ENCODE peak calls at places on chromosomes 16 and 17, in seven cellular contexts. One of them, this sample, is unnamed.

GRCh38 chr17:61129876-61130275 is 269.8 kb upstream of the TBX2 start:
- DNase-seq in left ventricle myocardium inferior: no peak
- DNase-seq in lower leg skin: no peak
- DNase-seq in Peyer's patch: no peak
- DNase-seq in retinal pigment epithelial cell: no peak
- DNase-seq in CD8-positive, alpha-beta T cell: no peak
- DNase-seq in cardiac muscle cell: no peak
- DNase-seq in this sample: no peak

GRCh38 chr17:17738901-17739300 is 57.6 kb downstream of the RAI1 start:
- DNase-seq in left ventricle myocardium inferior: no peak
- DNase-seq in lower leg skin: no peak
- DNase-seq in Peyer's patch: no peak
- DNase-seq in retinal pigment epithelial cell: no peak
- DNase-seq in CD8-positive, alpha-beta T cell: no peak
- DNase-seq in cardiac muscle cell: no peak
- DNase-seq in this sample: no peak

GRCh38 chr16:68115851-68116250 is 30.7 kb downstream of the NFATC3 start:
- DNase-seq in left ventricle myocardium inferior: no peak
- DNase-seq in lower leg skin: no peak
- DNase-seq in Peyer's patch: no peak
- DNase-seq in retinal pigment epithelial cell: no peak
- DNase-seq in CD8-positive, alpha-beta T cell: no peak
- DNase-seq in cardiac muscle cell: no peak
- DNase-seq in this sample: no peak

GRCh38 chr17:32222621-32223020 is 43.0 kb upstream of the RHBDL3 start:
- DNase-seq in left ventricle myocardium inferior: no peak
- DNase-seq in lower leg skin: no peak
- DNase-seq in Peyer's patch: no peak
- DNase-seq in retinal pigment epithelial cell: no peak
- DNase-seq in CD8-positive, alpha-beta T cell: no peak
- DNase-seq in cardiac muscle cell: no peak
- DNase-seq in this sample: no peak

GRCh38 chr17:1186923-1187771 is 7.4 kb upstream of the ABR start:
- DNase-seq in left ventricle myocardium inferior: peak
- DNase-seq in lower leg skin: peak
- DNase-seq in Peyer's patch: peak
- DNase-seq in retinal pigment epithelial cell: peak
- DNase-seq in CD8-positive, alpha-beta T cell: peak
- DNase-seq in cardiac muscle cell: peak
- DNase-seq in this sample: peak

GRCh38 chr17:60525347-60525623 is 757 bp downstream of the APPBP2 start:
- DNase-seq in left ventricle myocardium inferior: no peak
- DNase-seq in lower leg skin: no peak
- DNase-seq in Peyer's patch: peak
- DNase-seq in retinal pigment epithelial cell: no peak
- DNase-seq in CD8-positive, alpha-beta T cell: no peak
- DNase-seq in cardiac muscle cell: peak
- DNase-seq in this sample: peak

GRCh38 chr17:42414782-42415409 is 8.2 kb downstream of the CAVIN1 start:
- DNase-seq in left ventricle myocardium inferior: no peak
- DNase-seq in lower leg skin: no peak
- DNase-seq in Peyer's patch: peak
- DNase-seq in retinal pigment epithelial cell: no peak
- DNase-seq in CD8-positive, alpha-beta T cell: no peak
- DNase-seq in cardiac muscle cell: no peak
- DNase-seq in this sample: peak

GRCh38 chr17:4605826-4606225 is 21.5 kb downstream of the SMTNL2 start:
- DNase-seq in left ventricle myocardium inferior: peak
- DNase-seq in lower leg skin: no peak
- DNase-seq in Peyer's patch: peak
- DNase-seq in retinal pigment epithelial cell: no peak
- DNase-seq in CD8-positive, alpha-beta T cell: no peak
- DNase-seq in cardiac muscle cell: peak
- DNase-seq in this sample: peak

GRCh38 chr16:1043831-1044514 is 28.6 kb upstream of the SSTR5 start:
- DNase-seq in left ventricle myocardium inferior: no peak
- DNase-seq in lower leg skin: no peak
- DNase-seq in Peyer's patch: no peak
- DNase-seq in retinal pigment epithelial cell: no peak
- DNase-seq in CD8-positive, alpha-beta T cell: no peak
- DNase-seq in cardiac muscle cell: no peak
- DNase-seq in this sample: no peak

GRCh38 chr17:58205936-58206335 is 13.1 kb downstream of the MKS1 start:
- DNase-seq in left ventricle myocardium inferior: no peak
- DNase-seq in lower leg skin: no peak
- DNase-seq in Peyer's patch: no peak
- DNase-seq in retinal pigment epithelial cell: no peak
- DNase-seq in CD8-positive, alpha-beta T cell: no peak
- DNase-seq in cardiac muscle cell: no peak
- DNase-seq in this sample: no peak

GRCh38 chr16:17070882-17071592 is 399.7 kb downstream of the XYLT1 start:
- DNase-seq in left ventricle myocardium inferior: no peak
- DNase-seq in lower leg skin: peak
- DNase-seq in Peyer's patch: peak
- DNase-seq in retinal pigment epithelial cell: no peak
- DNase-seq in CD8-positive, alpha-beta T cell: peak
- DNase-seq in cardiac muscle cell: no peak
- DNase-seq in this sample: no peak

GRCh38 chr16:54099627-54100026 is 187.0 kb downstream of the IRX3 start:
- DNase-seq in left ventricle myocardium inferior: no peak
- DNase-seq in lower leg skin: no peak
- DNase-seq in Peyer's patch: no peak
- DNase-seq in retinal pigment epithelial cell: no peak
- DNase-seq in CD8-positive, alpha-beta T cell: no peak
- DNase-seq in cardiac muscle cell: no peak
- DNase-seq in this sample: no peak

GRCh38 chr16:55557186-55557585 is 9.3 kb upstream of the CAPNS2 start:
- DNase-seq in left ventricle myocardium inferior: no peak
- DNase-seq in lower leg skin: no peak
- DNase-seq in Peyer's patch: no peak
- DNase-seq in retinal pigment epithelial cell: no peak
- DNase-seq in CD8-positive, alpha-beta T cell: no peak
- DNase-seq in cardiac muscle cell: no peak
- DNase-seq in this sample: no peak

GRCh38 chr17:35214192-35214591 is 20.0 kb upstream of the SLC35G3 start:
- DNase-seq in left ventricle myocardium inferior: no peak
- DNase-seq in lower leg skin: no peak
- DNase-seq in Peyer's patch: no peak
- DNase-seq in retinal pigment epithelial cell: no peak
- DNase-seq in CD8-positive, alpha-beta T cell: no peak
- DNase-seq in cardiac muscle cell: no peak
- DNase-seq in this sample: no peak

GRCh38 chr16:76818611-76819181 is 372.3 kb upstream of the MON1B start:
- DNase-seq in left ventricle myocardium inferior: no peak
- DNase-seq in lower leg skin: no peak
- DNase-seq in Peyer's patch: no peak
- DNase-seq in retinal pigment epithelial cell: no peak
- DNase-seq in CD8-positive, alpha-beta T cell: no peak
- DNase-seq in cardiac muscle cell: no peak
- DNase-seq in this sample: no peak

GRCh38 chr16:11672206-11673090 is 4.2 kb downstream of the SNN start:
- DNase-seq in left ventricle myocardium inferior: no peak
- DNase-seq in lower leg skin: no peak
- DNase-seq in Peyer's patch: peak
- DNase-seq in retinal pigment epithelial cell: no peak
- DNase-seq in CD8-positive, alpha-beta T cell: no peak
- DNase-seq in cardiac muscle cell: no peak
- DNase-seq in this sample: no peak

GRCh38 chr16:77059441-77059840 is 131.5 kb upstream of the MON1B start:
- DNase-seq in left ventricle myocardium inferior: no peak
- DNase-seq in lower leg skin: no peak
- DNase-seq in Peyer's patch: no peak
- DNase-seq in retinal pigment epithelial cell: peak
- DNase-seq in CD8-positive, alpha-beta T cell: no peak
- DNase-seq in cardiac muscle cell: peak
- DNase-seq in this sample: no peak

GRCh38 chr17:35780876-35781409 is 14.5 kb downstream of the MMP28 start:
- DNase-seq in left ventricle myocardium inferior: no peak
- DNase-seq in lower leg skin: no peak
- DNase-seq in Peyer's patch: no peak
- DNase-seq in retinal pigment epithelial cell: no peak
- DNase-seq in CD8-positive, alpha-beta T cell: no peak
- DNase-seq in cardiac muscle cell: no peak
- DNase-seq in this sample: no peak

GRCh38 chr16:85659805-85660511 is 28.8 kb downstream of the GINS2 start:
- DNase-seq in left ventricle myocardium inferior: peak
- DNase-seq in lower leg skin: no peak
- DNase-seq in Peyer's patch: peak
- DNase-seq in retinal pigment epithelial cell: no peak
- DNase-seq in CD8-positive, alpha-beta T cell: peak
- DNase-seq in cardiac muscle cell: peak
- DNase-seq in this sample: peak

GRCh38 chr16:63302841-63303240 is 1266.6 kb upstream of the CDH8 start:
- DNase-seq in left ventricle myocardium inferior: no peak
- DNase-seq in lower leg skin: no peak
- DNase-seq in Peyer's patch: no peak
- DNase-seq in retinal pigment epithelial cell: no peak
- DNase-seq in CD8-positive, alpha-beta T cell: no peak
- DNase-seq in cardiac muscle cell: no peak
- DNase-seq in this sample: no peak

GRCh38 chr16:78852236-78852635 is 748.3 kb downstream of the MAF start:
- DNase-seq in left ventricle myocardium inferior: no peak
- DNase-seq in lower leg skin: no peak
- DNase-seq in Peyer's patch: no peak
- DNase-seq in retinal pigment epithelial cell: no peak
- DNase-seq in CD8-positive, alpha-beta T cell: no peak
- DNase-seq in cardiac muscle cell: no peak
- DNase-seq in this sample: no peak

GRCh38 chr17:43169561-43170139 is 1.4 kb upstream of the NBR1 start:
- DNase-seq in left ventricle myocardium inferior: peak
- DNase-seq in lower leg skin: peak
- DNase-seq in Peyer's patch: peak
- DNase-seq in retinal pigment epithelial cell: no peak
- DNase-seq in CD8-positive, alpha-beta T cell: no peak
- DNase-seq in cardiac muscle cell: peak
- DNase-seq in this sample: peak

GRCh38 chr17:10111907-10112452 is 86.4 kb downstream of the GAS7 start:
- DNase-seq in left ventricle myocardium inferior: no peak
- DNase-seq in lower leg skin: no peak
- DNase-seq in Peyer's patch: no peak
- DNase-seq in retinal pigment epithelial cell: no peak
- DNase-seq in CD8-positive, alpha-beta T cell: no peak
- DNase-seq in cardiac muscle cell: no peak
- DNase-seq in this sample: no peak

GRCh38 chr16:71610447-71610846 is 15.5 kb upstream of the MARVELD3 start:
- DNase-seq in left ventricle myocardium inferior: no peak
- DNase-seq in lower leg skin: no peak
- DNase-seq in Peyer's patch: no peak
- DNase-seq in retinal pigment epithelial cell: no peak
- DNase-seq in CD8-positive, alpha-beta T cell: no peak
- DNase-seq in cardiac muscle cell: peak
- DNase-seq in this sample: no peak

GRCh38 chr17:39239640-39240314 is 14.0 kb upstream of the STAC2 start:
- DNase-seq in left ventricle myocardium inferior: no peak
- DNase-seq in lower leg skin: no peak
- DNase-seq in Peyer's patch: peak
- DNase-seq in retinal pigment epithelial cell: no peak
- DNase-seq in CD8-positive, alpha-beta T cell: peak
- DNase-seq in cardiac muscle cell: no peak
- DNase-seq in this sample: peak

GRCh38 chr16:75235721-75236193 is 15.7 kb downstream of the BCAR1 start:
- DNase-seq in left ventricle myocardium inferior: no peak
- DNase-seq in lower leg skin: no peak
- DNase-seq in Peyer's patch: no peak
- DNase-seq in retinal pigment epithelial cell: no peak
- DNase-seq in CD8-positive, alpha-beta T cell: no peak
- DNase-seq in cardiac muscle cell: no peak
- DNase-seq in this sample: peak

GRCh38 chr16:50161950-50162349 is 8.8 kb downstream of the TENT4B start:
- DNase-seq in left ventricle myocardium inferior: no peak
- DNase-seq in lower leg skin: no peak
- DNase-seq in Peyer's patch: no peak
- DNase-seq in retinal pigment epithelial cell: no peak
- DNase-seq in CD8-positive, alpha-beta T cell: no peak
- DNase-seq in cardiac muscle cell: no peak
- DNase-seq in this sample: no peak

GRCh38 chr16:28591355-28591754 is 5.5 kb downstream of the SULT1A2 start:
- DNase-seq in left ventricle myocardium inferior: no peak
- DNase-seq in lower leg skin: no peak
- DNase-seq in Peyer's patch: no peak
- DNase-seq in retinal pigment epithelial cell: no peak
- DNase-seq in CD8-positive, alpha-beta T cell: no peak
- DNase-seq in cardiac muscle cell: no peak
- DNase-seq in this sample: no peak
- H3K4me3 ChIP-seq in left ventricle myocardium inferior: no peak
- H3K4me3 ChIP-seq in lower leg skin: no peak
- H3K4me3 ChIP-seq in Peyer's patch: no peak
- H3K4me3 ChIP-seq in retinal pigment epithelial cell: no peak
- H3K4me3 ChIP-seq in CD8-positive, alpha-beta T cell: no peak
- H3K4me3 ChIP-seq in cardiac muscle cell: no peak
- H3K4me3 ChIP-seq in this sample: no peak

GRCh38 chr17:27552467-27552779 is 78.6 kb upstream of the LGALS9 start:
- DNase-seq in left ventricle myocardium inferior: no peak
- DNase-seq in lower leg skin: no peak
- DNase-seq in Peyer's patch: no peak
- DNase-seq in retinal pigment epithelial cell: no peak
- DNase-seq in CD8-positive, alpha-beta T cell: no peak
- DNase-seq in cardiac muscle cell: peak
- DNase-seq in this sample: no peak
- H3K4me3 ChIP-seq in left ventricle myocardium inferior: no peak
- H3K4me3 ChIP-seq in lower leg skin: no peak
- H3K4me3 ChIP-seq in Peyer's patch: no peak
- H3K4me3 ChIP-seq in retinal pigment epithelial cell: no peak
- H3K4me3 ChIP-seq in CD8-positive, alpha-beta T cell: no peak
- H3K4me3 ChIP-seq in cardiac muscle cell: no peak
- H3K4me3 ChIP-seq in this sample: no peak

GRCh38 chr16:89481556-89481955 is 8.8 kb downstream of the ANKRD11 start:
- DNase-seq in left ventricle myocardium inferior: no peak
- DNase-seq in lower leg skin: no peak
- DNase-seq in Peyer's patch: no peak
- DNase-seq in retinal pigment epithelial cell: no peak
- DNase-seq in CD8-positive, alpha-beta T cell: no peak
- DNase-seq in cardiac muscle cell: no peak
- DNase-seq in this sample: no peak
- H3K4me3 ChIP-seq in left ventricle myocardium inferior: no peak
- H3K4me3 ChIP-seq in lower leg skin: no peak
- H3K4me3 ChIP-seq in Peyer's patch: no peak
- H3K4me3 ChIP-seq in retinal pigment epithelial cell: no peak
- H3K4me3 ChIP-seq in CD8-positive, alpha-beta T cell: no peak
- H3K4me3 ChIP-seq in cardiac muscle cell: no peak
- H3K4me3 ChIP-seq in this sample: no peak

DNA sequence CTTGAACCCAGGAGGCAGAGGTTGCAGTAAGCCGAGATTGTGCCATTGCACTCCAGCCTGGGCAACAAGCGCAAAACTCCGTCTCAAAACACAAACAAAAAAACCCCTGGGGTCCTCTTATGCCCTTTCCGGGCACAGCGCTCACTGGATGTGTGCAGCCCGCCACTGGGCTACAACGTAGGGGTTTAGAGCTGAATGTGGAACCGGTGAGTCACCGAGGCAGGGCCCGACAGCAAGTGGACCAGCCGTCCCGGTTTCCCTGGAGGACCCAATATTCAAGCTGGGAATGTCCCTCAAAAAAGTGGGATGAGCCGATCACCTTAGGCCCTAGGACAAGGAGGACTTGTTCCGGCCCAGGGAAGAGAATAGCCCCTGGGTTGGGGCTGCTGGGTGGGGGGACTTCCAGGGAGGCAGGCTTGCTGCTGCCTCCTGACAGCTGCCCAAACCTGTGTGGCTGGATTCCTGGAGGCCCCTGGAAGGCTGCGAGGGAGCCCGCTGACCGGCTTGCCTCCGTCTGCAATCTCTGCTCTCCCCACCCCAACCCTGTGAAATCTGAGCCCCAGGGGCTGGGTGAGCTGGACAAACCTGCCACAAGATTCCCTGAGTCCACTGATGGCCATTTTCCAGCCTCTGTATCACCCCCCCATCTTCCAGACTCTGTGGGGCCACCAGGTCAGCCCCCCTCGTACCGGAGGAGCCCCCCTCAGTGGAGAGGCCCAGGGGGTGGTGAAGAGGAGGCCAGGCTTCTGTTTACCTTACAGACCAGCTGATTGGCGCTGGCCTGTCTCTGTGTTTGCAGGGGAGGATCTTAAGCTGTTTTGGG is 2.9 kb upstream of the CLDN9 start:
- DNase-seq in left ventricle myocardium inferior: no peak
- DNase-seq in lower leg skin: no peak
- DNase-seq in Peyer's patch: no peak
- DNase-seq in retinal pigment epithelial cell: no peak
- DNase-seq in CD8-positive, alpha-beta T cell: no peak
- DNase-seq in cardiac muscle cell: no peak
- DNase-seq in this sample: peak
- H3K4me3 ChIP-seq in left ventricle myocardium inferior: no peak
- H3K4me3 ChIP-seq in lower leg skin: no peak
- H3K4me3 ChIP-seq in Peyer's patch: no peak
- H3K4me3 ChIP-seq in retinal pigment epithelial cell: no peak
- H3K4me3 ChIP-seq in CD8-positive, alpha-beta T cell: no peak
- H3K4me3 ChIP-seq in cardiac muscle cell: no peak
- H3K4me3 ChIP-seq in this sample: no peak

This sample was measured in osteoblast.